ENCODE peak calls at places on chromosomes 5 and 9, in four cellular contexts. J, Z, D and N are unnamed samples.
A peak's percentile ranks its signal among the peaks of the same experiment; 100 is the strongest.

GRCh38 chr9:113187935-113188595 is 33.0 kb downstream of the FKBP15 start:
- DNase-seq in J (peak; percentile 94), D (peak; percentile 75), Z (no peak), N (no peak)

GRCh38 chr5:107468286-107468685 is 202.5 kb downstream of the EFNA5 start:
- DNase-seq in Z (no peak), J (no peak), D (no peak), N (no peak)

GRCh38 chr5:134086943-134087305 is 27.6 kb upstream of the TCF7 start:
- DNase-seq in J (no peak), Z (no peak), D (no peak), N (peak; percentile 71)

GRCh38 chr9:129632460-129632859 is 6.5 kb downstream of the NTMT1 start:
- DNase-seq in J (no peak), Z (no peak), D (no peak), N (no peak)

GRCh38 chr5:121691478-121691877 is 160.2 kb upstream of the FTMT start:
- DNase-seq in Z (no peak), D (no peak), J (peak; percentile 2), N (no peak)

GRCh38 chr9:124050955-124051354 is 39.4 kb downstream of the LHX2 start:
- DNase-seq in D (no peak), J (no peak), Z (no peak), N (no peak)

GRCh38 chr5:151718168-151718567 is 31.5 kb upstream of the SPARC start:
- DNase-seq in J (peak; percentile 61), Z (no peak), D (no peak), N (no peak)

GRCh38 chr9:83489961-83490360 is 48.2 kb downstream of the FRMD3 start:
- DNase-seq in J (no peak), Z (no peak), D (no peak), N (no peak)

GRCh38 chr5:53994148-53994547 is 316.2 kb downstream of the ARL15 start:
- DNase-seq in Z (no peak), D (peak; percentile 54), J (peak; percentile 62), N (no peak)

GRCh38 chr5:51060953-51061352 is 322.3 kb upstream of the ISL1 start:
- DNase-seq in D (no peak), J (no peak), Z (no peak), N (no peak)

GRCh38 chr5:58787982-58788381 is 205.1 kb downstream of the RAB3C start:
- DNase-seq in J (no peak), Z (no peak), D (no peak), N (no peak)

GRCh38 chr5:52893105-52893504 is 96.0 kb upstream of the ITGA2 start:
- DNase-seq in D (peak; percentile 23), Z (no peak), J (peak; percentile 85), N (no peak)

GRCh38 chr5:125695994-125696679 is 727.1 kb upstream of the GRAMD2B start:
- DNase-seq in D (peak; percentile 24), J (peak; percentile 74), Z (no peak), N (no peak)

GRCh38 chr5:171162602-171163001 is 146.4 kb upstream of the TLX3 start:
- DNase-seq in D (no peak), J (peak; percentile 32), Z (no peak), N (no peak)

GRCh38 chr5:163612358-163613149 is 107.1 kb downstream of the MAT2B start:
- DNase-seq in D (no peak), Z (no peak), J (no peak), N (no peak)

GRCh38 chr5:74541381-74541781 is 99.1 kb downstream of the ENC1 start:
- DNase-seq in Z (no peak), D (no peak), J (peak; percentile 55), N (no peak)

GRCh38 chr9:78167356-78167755 is 68.5 kb upstream of the CEP78 start:
- DNase-seq in D (no peak), Z (peak; percentile 63), J (peak; percentile 10), N (no peak)

GRCh38 chr9:90103771-90104170 is 499.0 kb downstream of the GADD45G start:
- DNase-seq in D (no peak), J (no peak), Z (no peak), N (no peak)

GRCh38 chr5:67124556-67124955 is 72.0 kb downstream of the CD180 start:
- DNase-seq in J (no peak), D (no peak), Z (no peak), N (no peak)

GRCh38 chr5:5014836-5015235 is 125.3 kb upstream of the ADAMTS16 start:
- DNase-seq in D (peak; percentile 79), J (peak; percentile 95), Z (no peak), N (no peak)

GRCh38 chr5:95631265-95631957 is 11.5 kb downstream of the GPR150 start:
- DNase-seq in J (peak; percentile 81), Z (no peak), D (peak; percentile 77), N (no peak)

GRCh38 chr9:111615928-111616327 is 15.2 kb upstream of the DNAJC25 start:
- DNase-seq in D (no peak), J (peak; percentile 43), Z (no peak), N (no peak)

GRCh38 chr5:94218374-94218773 is 400.0 kb downstream of the KIAA0825 start:
- DNase-seq in J (peak; percentile 98), D (peak; percentile 80), Z (no peak), N (no peak)

GRCh38 chr9:127194881-127195713 is 69.5 kb upstream of the GARNL3 start:
- DNase-seq in D (no peak), J (peak; percentile 20), Z (no peak), N (no peak)

GRCh38 chr5:33491941-33492340 is 51.2 kb downstream of the TARS1 start:
- DNase-seq in D (no peak), Z (no peak), J (peak; percentile 23), N (no peak)

GRCh38 chr9:21830589-21830988 is 28.2 kb downstream of the MTAP start:
- DNase-seq in J (peak; percentile 74), D (peak; percentile 44), Z (no peak), N (no peak)

GRCh38 chr5:123844873-123845272 is 332.9 kb downstream of the CSNK1G3 start:
- DNase-seq in D (no peak), Z (no peak), J (peak; percentile 68), N (no peak)

GRCh38 chr5:139660105-139660915 is 12.2 kb downstream of the CXXC5 start:
- DNase-seq in J (no peak), Z (peak; percentile 91), D (no peak), N (no peak)

GRCh38 chr9:132035679-132036078 is 44.0 kb downstream of the MED27 start:
- DNase-seq in J (no peak), D (no peak), Z (no peak), N (no peak)

GRCh38 chr9:88614359-88614758 is 79.4 kb downstream of the NXNL2 start:
- DNase-seq in Z (no peak), D (no peak), J (no peak), N (no peak)

DNA sequence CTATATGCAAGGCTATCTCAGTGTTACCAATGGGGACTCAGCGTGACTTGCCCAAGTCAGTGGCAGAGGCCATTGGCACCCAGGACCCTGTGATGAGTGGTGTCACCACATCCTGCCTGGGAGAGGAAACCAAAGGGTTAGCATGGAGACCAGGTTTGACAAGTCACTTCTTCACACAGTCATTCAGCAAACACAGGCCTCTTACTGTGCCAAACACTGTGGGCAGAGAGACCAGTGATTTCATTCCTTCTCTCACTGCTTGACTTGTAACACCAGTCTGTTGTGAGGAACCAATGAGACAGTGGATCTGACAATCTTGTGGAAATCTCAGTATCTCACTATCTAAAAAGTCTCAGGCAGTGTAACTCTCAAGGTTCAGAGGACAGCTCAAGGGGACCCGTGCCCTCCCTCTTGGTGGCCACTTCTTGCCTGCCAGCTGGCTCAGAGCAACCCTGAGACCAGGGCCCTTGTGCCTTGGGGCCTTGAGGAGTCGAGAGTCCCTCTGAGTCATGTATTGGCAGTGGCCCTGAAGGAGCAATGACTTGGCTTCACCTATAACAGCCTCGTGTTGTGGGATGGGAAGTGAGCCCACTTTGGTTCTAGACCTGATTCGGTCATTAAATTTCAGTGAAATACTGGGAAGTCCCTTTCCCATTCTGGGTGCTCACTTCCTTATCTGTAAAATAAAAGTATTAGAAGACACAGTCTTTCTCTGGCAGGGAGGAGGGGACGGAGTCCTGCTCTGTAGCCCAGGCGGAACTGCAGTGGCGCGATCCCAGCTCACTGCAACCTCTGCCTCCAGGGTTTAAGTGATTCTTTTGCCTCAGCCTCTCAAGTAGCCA is 1.6 kb downstream of the FABP6 start:
- DNase-seq in Z (no peak), D (no peak), J (peak; percentile 84), N (no peak)
- H3K4me3 ChIP-seq in Z (no peak overlapping the region), D (no peak overlapping the region), J (no peak overlapping the region), N (no peak overlapping the region)

GRCh38 chr5:1512541-1513291 is 11.0 kb downstream of the LPCAT1 start:
- DNase-seq in J (no peak), D (no peak), Z (peak; percentile 34), N (no peak)
- H3K4me3 ChIP-seq in J (no peak overlapping the region), D (no peak overlapping the region), Z (no peak overlapping the region), N (no peak overlapping the region)

DNA sequence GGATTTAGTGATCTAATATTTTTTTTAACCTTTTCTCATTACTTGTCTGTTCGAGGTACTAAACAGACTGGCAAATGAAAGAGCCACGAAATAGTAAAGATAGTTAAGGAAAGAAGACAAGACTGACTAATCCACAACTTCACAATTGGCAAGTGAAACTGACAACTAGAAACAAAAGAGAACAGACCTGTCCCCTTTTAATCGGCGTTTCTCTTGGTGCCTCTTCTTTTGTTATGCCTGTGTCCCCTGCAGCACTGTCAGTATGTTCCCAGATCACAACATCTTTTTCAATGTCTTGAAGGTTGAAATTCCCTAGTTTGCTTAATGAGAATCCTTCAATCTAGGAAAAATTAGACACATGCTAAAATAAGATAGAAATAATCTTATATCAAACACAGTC is 26.1 kb downstream of the TUT7 start:
- DNase-seq in J (no peak), D (no peak), Z (no peak), N (no peak)
- H3K4me3 ChIP-seq in J (no peak overlapping the region), D (no peak overlapping the region), Z (no peak overlapping the region), N (no peak overlapping the region)

DNA sequence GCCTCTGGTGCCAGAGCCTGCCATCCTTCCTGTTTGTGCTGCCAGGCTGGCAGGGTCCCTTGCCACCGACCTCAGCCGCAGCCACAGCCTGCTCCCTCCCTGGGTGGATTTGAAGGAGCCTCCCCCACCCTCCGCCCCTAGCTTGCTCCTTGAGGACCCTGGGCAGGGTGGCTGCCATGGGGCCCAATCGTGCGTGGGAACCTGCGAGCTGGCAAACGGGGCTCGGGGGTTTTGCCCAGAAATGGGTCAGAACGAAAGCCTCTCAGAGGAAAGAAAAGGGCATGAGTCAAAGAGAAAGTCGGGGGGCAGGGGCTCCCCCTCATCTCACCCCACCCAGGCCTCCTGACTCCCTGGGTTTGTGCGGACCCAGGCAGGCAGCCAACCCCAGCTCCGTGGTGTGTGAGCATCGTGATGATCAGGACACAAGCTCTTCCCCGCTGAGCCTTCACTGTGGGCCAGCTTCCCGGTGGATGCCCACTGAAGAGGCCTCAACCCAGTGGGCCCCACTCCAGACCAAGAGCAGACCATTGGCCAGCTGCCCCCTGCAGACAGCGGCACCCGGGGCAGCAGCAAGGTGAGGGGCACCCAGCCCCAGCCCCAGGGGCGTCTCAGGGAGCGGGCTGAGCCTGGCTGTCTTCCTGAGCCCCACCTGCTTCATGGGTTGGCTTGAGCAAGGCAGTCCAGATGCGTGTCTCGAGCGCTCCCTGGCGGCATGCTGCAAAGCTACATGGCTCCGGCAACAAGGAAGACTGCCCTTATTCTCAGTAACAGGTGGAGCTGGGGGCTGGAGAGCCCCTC is 3.0 kb upstream of the FUT7 start:
- DNase-seq in J (peak; percentile 69), D (peak; percentile 33), Z (peak; percentile 80), N (peak; percentile 76)
- H3K4me3 ChIP-seq in J (no peak overlapping the region), D (no peak overlapping the region), Z (peak overlapping the region; percentile 19), N (peak overlapping the region; percentile 48)

DNA sequence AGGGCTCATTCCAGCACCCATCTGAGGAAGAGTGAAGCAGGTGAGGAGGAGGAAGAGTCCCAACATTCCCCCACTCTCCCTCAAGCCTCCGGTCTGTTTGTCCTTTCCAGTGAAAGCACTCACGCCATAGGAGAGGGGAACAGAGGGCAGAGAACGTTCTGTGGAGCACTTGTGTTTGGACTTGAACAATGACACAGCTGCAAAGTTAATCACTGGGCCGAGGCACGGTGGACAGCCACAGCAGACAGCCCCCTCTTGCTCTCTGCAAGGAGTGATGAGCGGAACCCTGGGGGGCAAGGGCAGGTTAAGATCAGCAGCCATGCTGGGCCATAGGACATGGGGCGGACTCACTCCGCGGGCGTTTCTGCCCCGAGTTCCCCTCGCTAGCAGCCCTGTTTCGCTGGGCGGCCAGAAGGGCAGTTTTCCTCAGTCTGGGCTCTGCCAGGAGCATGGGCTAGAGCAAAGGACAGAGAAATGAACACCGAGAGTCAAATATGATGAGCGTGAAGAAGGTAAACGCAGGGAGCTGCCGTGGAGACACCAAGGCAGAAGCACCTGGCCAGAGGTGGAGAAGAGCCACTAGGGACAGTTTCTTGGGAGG is 185.7 kb downstream of the GAPVD1 start:
- DNase-seq in D (no peak), Z (no peak), J (no peak), N (no peak)
- H3K4me3 ChIP-seq in D (no peak overlapping the region), Z (no peak overlapping the region), J (no peak overlapping the region), N (no peak overlapping the region)